ENCODE peak calls at places on chromosome 14, in eight cellular contexts. P is substantia nigra, E is stomach, U is ovary, A is colonic mucosa, V is GM23248, S is PC-3, T is heart right ventricle. Y is an unnamed sample.

GRCh38 chr14:25537846-25538455 is 488.0 kb upstream of the STXBP6 start:
- DNase-seq in P (no peak), E (peak), U (no peak), A (peak), V (peak), S (peak), T (no peak), Y (no peak)

GRCh38 chr14:62143235-62143634 is 381.0 kb downstream of the SNAPC1 start:
- DNase-seq in P (no peak), E (no peak), U (no peak), A (no peak), V (peak), S (no peak), T (no peak), Y (no peak)

GRCh38 chr14:98926802-98927201 is 345.2 kb downstream of the BCL11B start:
- DNase-seq in P (no peak), E (no peak), U (no peak), A (no peak), V (peak), S (no peak), T (no peak), Y (no peak)

GRCh38 chr14:74248036-74248435 is 8.8 kb downstream of the VSX2 start:
- DNase-seq in P (no peak), E (no peak), U (no peak), A (no peak), V (no peak), S (no peak), T (no peak), Y (no peak)

GRCh38 chr14:29724991-29725390 is 202.7 kb downstream of the PRKD1 start:
- DNase-seq in P (no peak), E (no peak), U (peak), A (no peak), V (peak), S (no peak), T (no peak), Y (no peak)

GRCh38 chr14:73237786-73238261 is 518 bp downstream of the PAPLN start:
- DNase-seq in P (no peak), E (no peak), U (no peak), A (no peak), V (peak), S (no peak), T (no peak), Y (no peak)

GRCh38 chr14:74573421-74574091 is 38.5 kb downstream of the LTBP2 start:
- DNase-seq in P (no peak), E (no peak), U (peak), A (no peak), V (no peak), S (peak), T (no peak), Y (no peak)

GRCh38 chr14:69879175-69880047 is at the start of gene SMOC1:
- DNase-seq in P (peak), E (peak), U (no peak), A (peak), V (peak), S (no peak), T (peak), Y (peak)

GRCh38 chr14:90522585-90523191 is 125.9 kb downstream of the CALM1 start:
- DNase-seq in P (peak), E (peak), U (peak), A (no peak), V (peak), S (peak), T (no peak), Y (no peak)

GRCh38 chr14:55276736-55277135 is 5.5 kb downstream of the FBXO34 start:
- DNase-seq in P (no peak), E (no peak), U (no peak), A (no peak), V (no peak), S (no peak), T (no peak), Y (no peak)

GRCh38 chr14:55274144-55274543 is 2.9 kb downstream of the FBXO34 start:
- DNase-seq in P (no peak), E (no peak), U (no peak), A (no peak), V (no peak), S (no peak), T (no peak), Y (no peak)

GRCh38 chr14:55272922-55273321 is 1.7 kb downstream of the FBXO34 start:
- DNase-seq in P (no peak), E (no peak), U (no peak), A (no peak), V (no peak), S (peak), T (no peak), Y (no peak)

GRCh38 chr14:55272415-55272786 is 1.2 kb downstream of the FBXO34 start:
- DNase-seq in P (no peak), E (no peak), U (no peak), A (no peak), V (no peak), S (no peak), T (no peak), Y (no peak)

GRCh38 chr14:55274760-55275159 is 3.5 kb downstream of the FBXO34 start:
- DNase-seq in P (no peak), E (no peak), U (no peak), A (no peak), V (peak), S (peak), T (no peak), Y (no peak)
- H3K27ac ChIP-seq in P (no peak), E (no peak), U (no peak), A (no peak), V (no peak), S (no peak), T (no peak), Y (no peak)

GRCh38 chr14:71960620-71961353 is 28.6 kb downstream of the RGS6 start:
- DNase-seq in P (no peak), E (no peak), U (no peak), A (no peak), V (no peak), S (no peak), T (no peak), Y (no peak)
- H3K27ac ChIP-seq in P (no peak), E (no peak), U (no peak), A (no peak), V (no peak), S (no peak), T (no peak), Y (no peak)

DNA sequence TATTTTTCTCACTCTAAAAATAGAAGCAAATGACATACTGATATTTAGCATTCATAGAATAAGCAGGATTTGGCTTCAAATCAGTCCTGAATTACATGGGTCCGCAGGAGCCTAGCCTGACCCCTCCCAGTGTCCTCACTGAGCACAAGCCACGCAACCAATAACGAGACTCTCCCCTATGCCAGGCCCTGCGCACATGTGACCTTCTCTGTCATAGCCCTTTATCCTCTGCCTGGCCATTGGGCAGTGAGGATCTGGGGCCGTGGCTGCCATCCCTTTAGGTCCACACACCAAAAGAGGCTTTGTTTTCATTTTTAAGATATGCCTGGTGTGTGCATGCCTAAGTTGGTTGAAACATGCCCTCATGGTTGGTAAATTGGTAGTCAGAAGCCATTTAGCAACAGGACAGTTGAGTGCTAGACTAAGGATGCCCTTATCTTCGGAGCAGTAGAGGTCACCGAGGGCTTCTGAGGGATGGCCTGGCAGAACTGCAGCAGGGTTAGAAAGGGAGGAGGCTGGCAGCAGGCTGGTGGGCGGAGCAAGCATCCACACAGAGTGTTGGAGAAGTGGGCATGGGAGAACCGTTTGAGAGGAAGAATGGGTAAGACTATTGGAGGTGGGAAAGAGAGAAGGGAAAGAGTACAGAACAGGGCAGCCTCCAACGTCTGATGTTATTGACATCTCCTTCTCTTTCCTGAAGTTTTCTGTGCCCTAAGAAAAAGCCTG is 75.0 kb downstream of the SLC24A4 start:
- DNase-seq in P (no peak), E (no peak), U (no peak), A (no peak), V (peak), S (no peak), T (no peak), Y (no peak)
- H3K27ac ChIP-seq in P (no peak), E (no peak), U (no peak), A (no peak), V (peak), S (peak), T (no peak), Y (no peak)

GRCh38 chr14:104986487-104987164 is 1.0 kb downstream of the CLBA1 start:
- DNase-seq in P (no peak), E (no peak), U (no peak), A (no peak), V (no peak), S (no peak), T (no peak), Y (no peak)
- H3K27ac ChIP-seq in P (no peak), E (no peak), U (no peak), A (no peak), V (peak), S (peak), T (no peak), Y (no peak)

GRCh38 chr14:96817750-96818666 is 20.8 kb downstream of the VRK1 start:
- DNase-seq in P (no peak), E (no peak), U (no peak), A (no peak), V (no peak), S (no peak), T (no peak), Y (no peak)
- H3K27ac ChIP-seq in P (no peak), E (no peak), U (no peak), A (no peak), V (no peak), S (no peak), T (no peak), Y (no peak)

GRCh38 chr14:22748188-22748587 is 18.3 kb upstream of the OXA1L start:
- DNase-seq in P (no peak), E (no peak), U (no peak), A (no peak), V (no peak), S (no peak), T (no peak), Y (no peak)

GRCh38 chr14:22747769-22748168 is 18.7 kb upstream of the OXA1L start:
- DNase-seq in P (no peak), E (no peak), U (no peak), A (no peak), V (no peak), S (no peak), T (no peak), Y (no peak)

GRCh38 chr14:22752422-22752821 is 14.1 kb upstream of the OXA1L start:
- DNase-seq in P (no peak), E (no peak), U (no peak), A (no peak), V (no peak), S (no peak), T (no peak), Y (no peak)

GRCh38 chr14:22753586-22753985 is 12.9 kb upstream of the OXA1L start:
- DNase-seq in P (no peak), E (no peak), U (no peak), A (no peak), V (no peak), S (no peak), T (no peak), Y (no peak)

DNA sequence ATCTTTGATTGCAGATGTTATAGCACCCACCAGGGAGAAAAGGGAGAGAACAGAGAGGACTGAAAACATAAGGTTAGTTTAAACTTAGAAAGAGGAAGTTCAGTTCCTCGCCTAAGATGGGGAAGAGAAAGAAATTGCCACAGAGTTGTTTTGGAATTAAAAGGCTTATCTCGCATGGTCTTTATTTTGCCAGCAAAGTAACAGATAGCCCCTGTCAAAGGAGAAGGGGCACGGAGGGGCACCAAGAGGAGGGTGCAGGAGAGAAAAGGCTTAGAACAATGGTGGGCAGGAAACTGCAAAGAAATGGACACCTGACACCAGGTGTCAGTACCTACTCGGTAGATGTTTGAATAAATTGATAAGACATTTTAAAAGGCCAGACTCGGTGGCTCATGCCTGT is 17.8 kb upstream of the OXA1L start:
- DNase-seq in P (no peak), E (no peak), U (no peak), A (no peak), V (no peak), S (no peak), T (no peak), Y (no peak)
- H3K27ac ChIP-seq in P (no peak), E (no peak), U (no peak), A (no peak), V (no peak), S (no peak), T (no peak), Y (no peak)

GRCh38 chr14:32565256-32565655 is 236.2 kb downstream of the AKAP6 start:
- DNase-seq in P (no peak), E (no peak), U (no peak), A (no peak), V (no peak), S (no peak), T (no peak), Y (no peak)
- H3K27ac ChIP-seq in P (peak), E (no peak), U (no peak), A (no peak), V (no peak), S (no peak), T (no peak), Y (peak)